ENCODE peak calls at places on chromosome 9, in five cellular contexts. One of them, this sample, is unnamed.

GRCh38 chr9:130912932-130913598 is 16.5 kb upstream of the QRFP start:
- DNase-seq in mammary epithelial cell: peak
- DNase-seq in coronary artery: no peak
- DNase-seq in fibroblast of mammary gland: peak
- DNase-seq in bronchial epithelial cell: peak
- DNase-seq in this sample: peak

GRCh38 chr9:69980041-69980440 is 63.6 kb upstream of the MAMDC2 start:
- DNase-seq in coronary artery: no peak
- DNase-seq in fibroblast of mammary gland: peak
- DNase-seq in bronchial epithelial cell: no peak
- DNase-seq in mammary epithelial cell: no peak
- DNase-seq in this sample: no peak

GRCh38 chr9:22742401-22742800 is 295.8 kb downstream of the DMRTA1 start:
- DNase-seq in coronary artery: no peak
- DNase-seq in bronchial epithelial cell: no peak
- DNase-seq in fibroblast of mammary gland: no peak
- DNase-seq in mammary epithelial cell: no peak
- DNase-seq in this sample: no peak

GRCh38 chr9:133649194-133649593 is 13.0 kb downstream of the DBH start:
- DNase-seq in bronchial epithelial cell: no peak
- DNase-seq in fibroblast of mammary gland: no peak
- DNase-seq in mammary epithelial cell: no peak
- DNase-seq in coronary artery: no peak
- DNase-seq in this sample: no peak

GRCh38 chr9:129341197-129341990 is 163.3 kb upstream of the IER5L start:
- DNase-seq in coronary artery: no peak
- DNase-seq in fibroblast of mammary gland: no peak
- DNase-seq in mammary epithelial cell: no peak
- DNase-seq in bronchial epithelial cell: no peak
- DNase-seq in this sample: no peak

GRCh38 chr9:135216236-135216635 is 128.8 kb downstream of the OLFM1 start:
- DNase-seq in fibroblast of mammary gland: no peak
- DNase-seq in coronary artery: no peak
- DNase-seq in mammary epithelial cell: no peak
- DNase-seq in bronchial epithelial cell: no peak
- DNase-seq in this sample: no peak

GRCh38 chr9:113853333-113853732 is 22.8 kb upstream of the ZNF618 start:
- DNase-seq in mammary epithelial cell: no peak
- DNase-seq in fibroblast of mammary gland: peak
- DNase-seq in bronchial epithelial cell: peak
- DNase-seq in coronary artery: no peak
- DNase-seq in this sample: peak

GRCh38 chr9:85425153-85425611 is 316.6 kb downstream of the AGTPBP1 start:
- DNase-seq in mammary epithelial cell: peak
- DNase-seq in fibroblast of mammary gland: peak
- DNase-seq in coronary artery: no peak
- DNase-seq in bronchial epithelial cell: peak
- DNase-seq in this sample: peak

GRCh38 chr9:93260290-93261066 is 76.5 kb downstream of the WNK2 start:
- DNase-seq in mammary epithelial cell: no peak
- DNase-seq in coronary artery: no peak
- DNase-seq in fibroblast of mammary gland: no peak
- DNase-seq in bronchial epithelial cell: no peak
- DNase-seq in this sample: no peak

GRCh38 chr9:83535736-83536135 is 2.5 kb downstream of the FRMD3 start:
- DNase-seq in mammary epithelial cell: no peak
- DNase-seq in bronchial epithelial cell: no peak
- DNase-seq in fibroblast of mammary gland: no peak
- DNase-seq in coronary artery: no peak
- DNase-seq in this sample: no peak

GRCh38 chr9:136686794-136687711 is at the start of gene AGPAT2:
- DNase-seq in fibroblast of mammary gland: no peak
- DNase-seq in bronchial epithelial cell: no peak
- DNase-seq in coronary artery: no peak
- DNase-seq in mammary epithelial cell: peak
- DNase-seq in this sample: peak

GRCh38 chr9:129140397-129141065 is 29.3 kb downstream of the PTPA start:
- DNase-seq in fibroblast of mammary gland: peak
- DNase-seq in coronary artery: peak
- DNase-seq in mammary epithelial cell: peak
- DNase-seq in bronchial epithelial cell: peak
- DNase-seq in this sample: no peak

DNA sequence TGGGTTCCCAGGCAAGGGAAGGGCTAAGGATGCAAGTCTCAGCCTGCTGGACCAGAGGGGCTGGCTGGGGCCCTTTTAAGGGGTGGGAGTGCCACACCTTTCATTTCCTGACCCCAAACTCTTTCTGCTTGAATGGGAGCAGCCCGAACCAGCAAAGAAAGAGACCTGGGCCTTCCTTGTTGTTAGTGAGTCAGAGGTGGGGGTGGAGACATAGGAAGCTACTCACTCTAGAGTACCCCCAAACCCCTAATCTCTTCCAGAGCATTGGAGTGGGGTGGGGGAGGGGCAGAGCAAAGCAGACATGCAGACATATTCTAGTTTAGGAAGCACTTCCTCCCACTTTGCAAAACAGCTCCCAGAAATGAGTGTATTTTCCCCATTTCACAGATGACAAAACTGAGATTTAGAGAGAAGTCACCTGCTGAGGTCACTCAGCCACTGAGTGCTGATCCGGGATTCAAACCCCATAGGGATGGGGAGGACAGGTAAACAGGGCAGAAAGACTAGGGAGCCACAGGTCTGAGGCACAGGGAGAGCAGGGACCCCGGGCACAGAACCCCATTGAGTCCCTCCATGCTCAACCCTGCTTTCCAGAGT is 6.0 kb upstream of the AQP3 start:
- DNase-seq in bronchial epithelial cell: no peak
- DNase-seq in mammary epithelial cell: no peak
- DNase-seq in coronary artery: no peak
- DNase-seq in fibroblast of mammary gland: no peak
- DNase-seq in this sample: no peak
- H3K4me3 ChIP-seq in bronchial epithelial cell: no peak
- H3K4me3 ChIP-seq in mammary epithelial cell: no peak
- H3K4me3 ChIP-seq in coronary artery: no peak
- H3K4me3 ChIP-seq in fibroblast of mammary gland: no peak
- H3K4me3 ChIP-seq in this sample: no peak

DNA sequence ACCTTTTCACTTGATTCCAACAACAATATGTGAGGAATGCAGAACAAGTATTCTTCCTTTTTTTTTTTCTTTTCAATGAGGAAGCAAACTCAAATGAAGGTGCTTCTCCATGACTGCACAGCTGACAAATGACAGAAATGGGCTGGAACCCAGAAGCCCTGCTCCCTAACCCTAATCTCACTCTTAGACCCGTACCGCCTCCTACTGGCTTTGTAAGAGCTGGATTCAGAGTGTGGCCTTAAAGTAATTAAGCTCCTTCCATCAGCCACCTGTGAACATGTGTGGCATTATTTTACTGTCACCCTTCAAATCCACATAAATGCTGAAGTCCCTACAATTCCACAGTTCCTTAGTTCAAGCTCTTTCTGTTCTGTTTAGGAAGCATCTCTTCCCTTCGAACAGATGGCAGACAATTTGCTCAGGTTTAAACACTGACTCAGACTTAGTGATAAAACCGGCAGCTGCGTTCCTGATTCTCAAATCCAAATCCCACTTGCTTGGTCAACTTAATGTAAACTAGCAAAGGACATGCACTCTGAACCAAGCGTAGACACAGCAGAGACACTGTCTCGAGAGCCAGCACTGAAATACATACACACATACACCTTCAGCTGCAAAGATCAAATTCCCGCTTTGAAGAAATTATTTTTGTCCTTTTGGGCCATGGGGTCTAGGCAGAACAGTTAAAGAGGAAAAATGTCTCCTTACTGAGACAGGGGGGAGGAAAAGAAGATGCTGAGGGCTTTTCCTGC is 316.7 kb upstream of the TLE4 start:
- DNase-seq in coronary artery: no peak
- DNase-seq in fibroblast of mammary gland: peak
- DNase-seq in bronchial epithelial cell: peak
- DNase-seq in mammary epithelial cell: no peak
- DNase-seq in this sample: no peak
- TF ChIP-seq CTCF in coronary artery: no peak
- TF ChIP-seq CTCF in fibroblast of mammary gland: peak
- TF ChIP-seq CTCF in bronchial epithelial cell: peak
- TF ChIP-seq CTCF in mammary epithelial cell: no peak
- TF ChIP-seq CTCF in this sample: peak

GRCh38 chr9:76789850-76790249 is 25.6 kb downstream of the PCA3 start:
- DNase-seq in bronchial epithelial cell: no peak
- DNase-seq in coronary artery: no peak
- DNase-seq in mammary epithelial cell: no peak
- DNase-seq in fibroblast of mammary gland: no peak
- DNase-seq in this sample: no peak
- H3K4me3 ChIP-seq in bronchial epithelial cell: no peak
- H3K4me3 ChIP-seq in coronary artery: no peak
- H3K4me3 ChIP-seq in mammary epithelial cell: no peak
- H3K4me3 ChIP-seq in fibroblast of mammary gland: no peak
- H3K4me3 ChIP-seq in this sample: no peak

GRCh38 chr9:892123-892522 is 50.6 kb downstream of the DMRT1 start:
- DNase-seq in bronchial epithelial cell: no peak
- DNase-seq in fibroblast of mammary gland: no peak
- DNase-seq in mammary epithelial cell: no peak
- DNase-seq in coronary artery: no peak
- DNase-seq in this sample: no peak
- TF ChIP-seq CTCF in bronchial epithelial cell: peak
- TF ChIP-seq CTCF in fibroblast of mammary gland: no peak
- TF ChIP-seq CTCF in mammary epithelial cell: no peak
- TF ChIP-seq CTCF in coronary artery: no peak
- TF ChIP-seq CTCF in this sample: no peak

GRCh38 chr9:76570820-76571219 is 111.8 kb downstream of the GCNT1 start:
- DNase-seq in coronary artery: no peak
- DNase-seq in fibroblast of mammary gland: no peak
- DNase-seq in mammary epithelial cell: no peak
- DNase-seq in bronchial epithelial cell: no peak
- DNase-seq in this sample: no peak
- H3K4me3 ChIP-seq in coronary artery: peak
- H3K4me3 ChIP-seq in fibroblast of mammary gland: no peak
- H3K4me3 ChIP-seq in mammary epithelial cell: no peak
- H3K4me3 ChIP-seq in bronchial epithelial cell: no peak
- H3K4me3 ChIP-seq in this sample: no peak

GRCh38 chr9:95167998-95168397 is 149.5 kb downstream of the FANCC start:
- DNase-seq in bronchial epithelial cell: peak
- DNase-seq in coronary artery: no peak
- DNase-seq in mammary epithelial cell: peak
- DNase-seq in fibroblast of mammary gland: peak
- DNase-seq in this sample: peak
- TF ChIP-seq CTCF in bronchial epithelial cell: peak
- TF ChIP-seq CTCF in coronary artery: peak
- TF ChIP-seq CTCF in mammary epithelial cell: peak
- TF ChIP-seq CTCF in fibroblast of mammary gland: peak
- TF ChIP-seq CTCF in this sample: peak

DNA sequence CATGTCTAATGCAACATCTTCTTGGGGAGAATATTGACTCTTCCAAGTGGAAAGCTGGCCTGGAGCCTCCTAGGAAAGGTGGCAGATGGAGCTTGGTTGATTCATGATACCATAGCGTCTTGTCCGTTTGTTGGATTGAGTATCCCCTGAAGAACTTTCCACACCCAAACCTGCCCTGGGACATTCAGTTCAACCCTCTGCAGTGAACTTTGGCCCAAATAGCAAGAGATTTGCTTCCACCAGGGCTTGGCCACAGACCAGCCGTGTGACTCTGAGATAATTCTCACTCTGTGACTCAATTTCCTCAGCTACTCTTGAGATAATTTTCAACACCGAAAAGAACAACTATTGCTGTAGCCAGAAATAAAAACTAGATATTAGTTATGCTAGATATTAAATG is 108.0 kb upstream of the RAD23B start:
- DNase-seq in mammary epithelial cell: no peak
- DNase-seq in bronchial epithelial cell: peak
- DNase-seq in coronary artery: no peak
- DNase-seq in fibroblast of mammary gland: peak
- DNase-seq in this sample: peak
- H3K4me3 ChIP-seq in mammary epithelial cell: no peak
- H3K4me3 ChIP-seq in bronchial epithelial cell: no peak
- H3K4me3 ChIP-seq in coronary artery: no peak
- H3K4me3 ChIP-seq in fibroblast of mammary gland: no peak
- H3K4me3 ChIP-seq in this sample: no peak

DNA sequence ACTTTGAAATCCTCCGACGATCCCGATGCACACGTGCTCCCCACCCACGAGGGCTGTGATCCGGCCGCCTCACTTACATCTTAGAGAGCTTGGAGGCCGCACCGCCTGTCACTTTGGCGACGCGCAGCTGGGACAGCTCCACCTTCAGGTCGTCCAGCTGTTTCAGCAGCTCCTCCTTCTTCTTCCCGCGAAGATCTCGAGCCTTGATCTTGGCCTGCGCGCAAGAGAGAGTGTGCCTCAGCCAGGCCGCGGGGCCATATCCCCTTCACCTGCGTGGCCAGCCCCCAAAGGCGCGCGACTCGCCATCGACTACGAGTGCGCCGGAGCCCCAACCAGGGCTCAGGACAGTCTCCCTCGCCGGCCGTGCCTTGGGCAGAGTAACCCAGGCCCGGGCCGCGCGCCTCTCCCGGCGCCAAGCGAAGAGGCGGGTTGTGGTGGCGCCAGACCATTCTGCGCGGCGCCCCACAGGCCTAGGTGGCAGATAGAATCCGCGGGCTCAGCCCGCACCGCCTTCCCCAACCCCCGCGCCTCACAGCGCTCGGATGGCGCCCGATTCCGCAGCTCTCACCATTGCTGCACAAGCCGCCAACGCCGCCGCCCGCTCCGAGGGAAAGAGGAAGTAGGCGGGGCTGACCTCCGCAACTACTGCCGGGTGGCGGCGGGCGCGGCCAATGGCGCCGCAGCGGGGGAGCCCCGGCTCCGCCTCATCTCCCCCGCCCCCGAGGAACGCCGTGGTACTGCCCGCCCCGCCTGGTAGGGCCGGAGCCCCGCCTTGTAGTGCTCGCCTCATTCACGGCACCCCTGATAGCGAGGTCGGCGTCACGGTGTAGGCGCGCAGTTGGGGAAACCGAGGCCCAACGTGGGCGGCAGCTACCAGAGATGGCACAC is at the start of the genes ARPC5L and RPL35:
- DNase-seq in fibroblast of mammary gland: peak
- DNase-seq in bronchial epithelial cell: peak
- DNase-seq in mammary epithelial cell: peak
- DNase-seq in coronary artery: peak
- DNase-seq in this sample: peak
- TF ChIP-seq CTCF in fibroblast of mammary gland: no peak
- TF ChIP-seq CTCF in bronchial epithelial cell: peak
- TF ChIP-seq CTCF in mammary epithelial cell: no peak
- TF ChIP-seq CTCF in coronary artery: no peak
- TF ChIP-seq CTCF in this sample: no peak

GRCh38 chr9:90801175-90801506 is 478 bp upstream of the SYK start:
- DNase-seq in fibroblast of mammary gland: no peak
- DNase-seq in coronary artery: no peak
- DNase-seq in mammary epithelial cell: no peak
- DNase-seq in bronchial epithelial cell: no peak
- DNase-seq in this sample: no peak
- H3K4me3 ChIP-seq in fibroblast of mammary gland: no peak
- H3K4me3 ChIP-seq in coronary artery: peak
- H3K4me3 ChIP-seq in mammary epithelial cell: peak
- H3K4me3 ChIP-seq in bronchial epithelial cell: peak
- H3K4me3 ChIP-seq in this sample: no peak

This sample was measured in cardiac fibroblast.